ENCODE peak calls at places on chromosomes 6 and 20, in four cellular contexts. One of them, this sample, is unnamed.

GRCh38 chr6:98835149-98836024 is 1.0 kb downstream of the POU3F2 start:
- DNase-seq in HepG2: no peak
- DNase-seq in GM12878: no peak
- DNase-seq in SK-N-SH: peak
- DNase-seq in this sample: no peak

GRCh38 chr20:10271470-10272219 is 53.0 kb downstream of the SNAP25 start:
- DNase-seq in HepG2: no peak
- DNase-seq in GM12878: no peak
- DNase-seq in SK-N-SH: no peak
- DNase-seq in this sample: no peak

GRCh38 chr20:63881451-63882226 is 13.3 kb upstream of the DNAJC5 start:
- DNase-seq in HepG2: no peak
- DNase-seq in GM12878: no peak
- DNase-seq in SK-N-SH: no peak
- DNase-seq in this sample: no peak

GRCh38 chr6:140485740-140486467 is 1111.5 kb upstream of the CITED2 start:
- DNase-seq in HepG2: no peak
- DNase-seq in GM12878: peak
- DNase-seq in SK-N-SH: no peak
- DNase-seq in this sample: peak

GRCh38 chr20:38617011-38617829 is 15.6 kb downstream of the ARHGAP40 start:
- DNase-seq in HepG2: peak
- DNase-seq in GM12878: no peak
- DNase-seq in SK-N-SH: no peak
- DNase-seq in this sample: no peak

GRCh38 chr6:57198926-57199636 is 23.0 kb downstream of the RAB23 start:
- DNase-seq in HepG2: no peak
- DNase-seq in GM12878: no peak
- DNase-seq in SK-N-SH: no peak
- DNase-seq in this sample: no peak

GRCh38 chr20:61630240-61630650 is 378.2 kb downstream of the CDH4 start:
- DNase-seq in HepG2: no peak
- DNase-seq in GM12878: no peak
- DNase-seq in SK-N-SH: no peak
- DNase-seq in this sample: no peak

GRCh38 chr6:12578751-12579150 is 137.8 kb upstream of the PHACTR1 start:
- DNase-seq in HepG2: no peak
- DNase-seq in GM12878: no peak
- DNase-seq in SK-N-SH: no peak
- DNase-seq in this sample: no peak

GRCh38 chr6:130853555-130854183 is 26.5 kb downstream of the SMLR1 start:
- DNase-seq in HepG2: peak
- DNase-seq in GM12878: no peak
- DNase-seq in SK-N-SH: no peak
- DNase-seq in this sample: no peak

GRCh38 chr20:31811796-31812728 is 7.1 kb upstream of the MYLK2 start:
- DNase-seq in HepG2: no peak
- DNase-seq in GM12878: no peak
- DNase-seq in SK-N-SH: no peak
- DNase-seq in this sample: no peak

GRCh38 chr6:168304752-168305015 is 14.9 kb downstream of the DACT2 start:
- DNase-seq in HepG2: no peak
- DNase-seq in GM12878: no peak
- DNase-seq in SK-N-SH: no peak
- DNase-seq in this sample: no peak

GRCh38 chr6:37889015-37889885 is 69.7 kb downstream of the ZFAND3 start:
- DNase-seq in HepG2: no peak
- DNase-seq in GM12878: no peak
- DNase-seq in SK-N-SH: no peak
- DNase-seq in this sample: no peak

GRCh38 chr20:21521596-21522478 is 8.0 kb upstream of the NKX2-2 start:
- DNase-seq in HepG2: no peak
- DNase-seq in GM12878: no peak
- DNase-seq in SK-N-SH: peak
- DNase-seq in this sample: no peak

GRCh38 chr6:106005954-106006353 is 80.2 kb upstream of the PRDM1 start:
- DNase-seq in HepG2: no peak
- DNase-seq in GM12878: no peak
- DNase-seq in SK-N-SH: no peak
- DNase-seq in this sample: no peak

GRCh38 chr6:33628401-33628964 is 7.4 kb downstream of the ITPR3 start:
- DNase-seq in HepG2: no peak
- DNase-seq in GM12878: no peak
- DNase-seq in SK-N-SH: no peak
- DNase-seq in this sample: no peak
- H3K27ac ChIP-seq in HepG2: no peak
- H3K27ac ChIP-seq in GM12878: no peak
- H3K27ac ChIP-seq in SK-N-SH: no peak
- H3K27ac ChIP-seq in this sample: no peak

GRCh38 chr20:42889517-42889916 is 300.2 kb downstream of the PTPRT start:
- DNase-seq in HepG2: no peak
- DNase-seq in GM12878: no peak
- DNase-seq in SK-N-SH: no peak
- DNase-seq in this sample: no peak

DNA sequence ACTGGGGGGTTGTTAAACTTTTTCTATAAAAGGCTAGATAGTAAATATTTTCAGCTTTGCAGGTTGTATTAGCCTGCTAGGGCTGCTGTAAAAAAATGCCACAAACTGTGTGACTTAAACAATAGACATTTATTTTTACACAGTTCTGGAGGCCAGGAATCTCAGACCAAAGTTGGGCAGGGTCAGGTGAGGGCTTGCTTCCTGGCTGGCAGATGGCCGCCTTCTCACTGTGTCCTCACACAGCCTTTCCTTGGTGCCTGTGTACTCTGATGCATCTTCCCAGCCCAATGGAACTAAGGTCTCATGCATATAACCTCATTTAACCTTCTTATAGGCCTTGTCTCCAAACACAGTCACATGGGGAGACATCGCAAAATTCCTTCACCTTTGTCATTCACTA is 294.6 kb downstream of the PTPRT start:
- DNase-seq in HepG2: no peak
- DNase-seq in GM12878: no peak
- DNase-seq in SK-N-SH: no peak
- DNase-seq in this sample: no peak
- TF ChIP-seq MXI1 in HepG2: no peak
- TF ChIP-seq MXI1 in GM12878: no peak
- TF ChIP-seq MXI1 in SK-N-SH: no peak
- TF ChIP-seq MXI1 in this sample: no peak

GRCh38 chr20:18543932-18544331 is 23.3 kb upstream of the SMIM26 start:
- DNase-seq in HepG2: no peak
- DNase-seq in GM12878: no peak
- DNase-seq in SK-N-SH: no peak
- DNase-seq in this sample: no peak
- TF ChIP-seq MAX in HepG2: no peak
- TF ChIP-seq MAX in GM12878: no peak
- TF ChIP-seq MAX in SK-N-SH: no peak
- TF ChIP-seq MAX in this sample: no peak

GRCh38 chr6:118554698-118555097 is 6.6 kb downstream of the PLN start:
- DNase-seq in HepG2: no peak
- DNase-seq in GM12878: no peak
- DNase-seq in SK-N-SH: no peak
- DNase-seq in this sample: no peak
- H3K27ac ChIP-seq in HepG2: no peak
- H3K27ac ChIP-seq in GM12878: no peak
- H3K27ac ChIP-seq in SK-N-SH: no peak
- H3K27ac ChIP-seq in this sample: no peak